ENCODE peak calls at places on chromosome 21, in four cellular contexts. Z is psoas muscle, I is spleen, D is aorta. P is an unnamed sample. For H3K4me1 and H3K36me3, the result is how much of the 10 kb centered on the place peaks cover.

GRCh38 chr21:16358784-16359183 is 629.0 kb downstream of the USP25 start:
- DNase-seq in Z (no peak), I (no peak), D (no peak), P (no peak)

GRCh38 chr21:15282666-15283065 is 217.9 kb upstream of the NRIP1 start:
- DNase-seq in Z (no peak), I (no peak), D (no peak), P (no peak)

GRCh38 chr21:28337319-28337718 is 655.4 kb downstream of the LTN1 start:
- DNase-seq in Z (no peak), I (no peak), D (no peak), P (no peak)

GRCh38 chr21:26457817-26458216 is 115.3 kb downstream of the CYYR1 start:
- DNase-seq in Z (no peak), I (no peak), D (no peak), P (no peak)

GRCh38 chr21:18666725-18667124 is 263.1 kb upstream of the TMPRSS15 start:
- DNase-seq in Z (no peak), I (no peak), D (no peak), P (no peak)

GRCh38 chr21:15408089-15408488 is 321.7 kb upstream of the USP25 start:
- DNase-seq in Z (no peak), I (no peak), D (no peak), P (no peak)

GRCh38 chr21:15252437-15252836 is 187.6 kb upstream of the NRIP1 start:
- DNase-seq in Z (no peak), I (no peak), D (no peak), P (no peak)

GRCh38 chr21:27769763-27770162 is 802.9 kb upstream of the ADAMTS5 start:
- DNase-seq in Z (no peak), I (no peak), D (no peak), P (no peak)

GRCh38 chr21:37364722-37365121 is 1.9 kb upstream of the DYRK1A start:
- DNase-seq in Z (no peak), I (no peak), D (no peak), P (no peak)

GRCh38 chr21:32916522-32917099 is 109.1 kb upstream of the OLIG2 start:
- DNase-seq in Z (no peak), I (no peak), D (no peak), P (no peak)

GRCh38 chr21:38712076-38712475 is 93.7 kb upstream of the ETS2 start:
- DNase-seq in Z (no peak), I (no peak), D (no peak), P (no peak)

GRCh38 chr21:25974937-25975336 is 195.6 kb downstream of the APP start:
- DNase-seq in Z (no peak), I (no peak), D (no peak), P (no peak)

GRCh38 chr21:30340714-30341573 is 3.5 kb upstream of the KRTAP27-1 start:
- DNase-seq in Z (no peak), I (no peak), D (no peak), P (no peak)

GRCh38 chr21:15003463-15004135 is 61.2 kb downstream of the NRIP1 start:
- DNase-seq in Z (peak), I (no peak), D (no peak), P (no peak)

GRCh38 chr21:25507522-25507921 is 99.8 kb downstream of the MRPL39 start:
- DNase-seq in Z (no peak), I (no peak), D (no peak), P (no peak)

GRCh38 chr21:31682625-31683024 is 23.1 kb downstream of the SOD1 start:
- DNase-seq in Z (no peak), I (no peak), D (no peak), P (no peak)

GRCh38 chr21:15042531-15042930 is 22.3 kb downstream of the NRIP1 start:
- DNase-seq in Z (no peak), I (no peak), D (no peak), P (no peak)

GRCh38 chr21:17585875-17586450 is 26.7 kb downstream of the BTG3 start:
- DNase-seq in Z (no peak), I (no peak), D (no peak), P (no peak)

GRCh38 chr21:38478782-38479181 is 19.5 kb downstream of the ERG start:
- DNase-seq in Z (no peak), I (no peak), D (no peak), P (no peak)

DNA sequence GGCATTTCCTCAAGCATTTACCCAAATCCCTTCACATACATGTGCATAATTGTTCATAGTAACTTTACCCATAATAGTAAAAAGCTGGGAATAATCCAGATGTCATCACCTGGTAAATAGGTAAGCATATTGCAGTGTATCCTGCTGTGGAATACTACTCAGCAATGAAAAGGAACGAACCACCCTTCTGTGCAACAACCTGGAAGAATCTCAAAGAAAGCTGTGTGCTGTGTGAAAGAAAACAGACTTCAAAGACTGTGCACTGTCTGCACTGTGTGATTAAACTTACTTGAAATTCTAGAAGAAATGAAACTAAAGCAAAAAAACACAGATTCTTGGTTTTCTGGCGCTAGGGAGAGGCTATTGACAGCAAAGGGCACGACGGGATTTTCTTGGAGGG is 13.5 kb downstream of the TFF2 start:
- DNase-seq in Z (no peak), I (no peak), D (no peak), P (no peak)
- H3K4me1 ChIP-seq in Z (under half), I (under half), D (under half), P (under half)

GRCh38 chr21:46212721-46213484 is 15.7 kb downstream of the LSS start:
- DNase-seq in Z (no peak), I (peak), D (no peak), P (peak)
- H3K36me3 ChIP-seq in Z (under half), I (half or more), D (under half), P (half or more)

DNA sequence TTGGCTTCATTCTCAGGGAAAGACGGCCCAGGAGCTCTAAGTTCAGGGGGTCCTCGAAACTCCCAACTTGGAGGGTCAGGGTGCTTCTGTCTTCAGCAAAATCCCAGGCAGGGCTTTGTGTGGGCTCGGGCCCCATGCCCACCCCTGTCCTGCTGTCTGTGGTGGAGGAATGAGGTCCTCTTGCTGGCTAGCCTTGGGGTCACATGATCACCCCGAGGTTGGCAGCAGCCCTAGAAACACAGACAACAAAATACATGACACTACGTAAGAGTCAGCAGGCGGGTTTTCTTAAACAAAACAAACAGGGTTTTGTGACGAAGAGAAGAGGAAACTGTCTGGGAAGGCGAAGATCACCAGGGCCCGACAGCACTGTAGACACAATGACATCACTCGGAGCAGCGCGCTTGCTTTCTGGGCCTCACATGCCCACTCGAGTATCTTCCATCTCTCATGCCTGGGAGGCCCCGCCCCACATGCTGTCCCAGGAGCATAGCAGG is 94.9 kb downstream of the SIK1 start:
- DNase-seq in Z (peak), I (no peak), D (no peak), P (no peak)
- H3K4me1 ChIP-seq in Z (under half), I (under half), D (under half), P (under half)

DNA sequence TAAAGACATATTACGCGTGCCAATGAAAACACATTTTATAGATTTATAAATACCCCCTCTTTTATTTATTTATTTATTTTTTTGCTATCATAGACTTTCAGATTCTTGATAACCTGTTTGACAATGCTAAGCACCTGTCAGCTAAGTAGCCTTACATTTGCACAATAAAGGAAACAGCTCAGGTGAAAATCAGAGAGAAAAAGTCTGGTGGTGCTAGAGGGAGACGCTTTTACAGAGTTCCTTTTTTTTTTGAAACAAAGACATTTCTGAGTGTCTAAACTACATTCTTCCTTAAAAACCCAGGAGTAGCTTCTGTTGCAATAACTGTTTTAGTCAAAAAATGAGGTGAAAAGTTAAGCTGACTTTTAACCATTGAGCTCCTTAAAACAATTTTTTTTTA is 1611.6 kb downstream of the NCAM2 start:
- DNase-seq in Z (no peak), I (no peak), D (no peak), P (no peak)
- H3K36me3 ChIP-seq in Z (under half), I (under half), D (under half), P (under half)

GRCh38 chr21:36265431-36265830 is 54.6 kb upstream of the MORC3 start:
- DNase-seq in Z (no peak), I (peak), D (no peak), P (no peak)

GRCh38 chr21:36260030-36260787 is 59.8 kb upstream of the MORC3 start:
- DNase-seq in Z (no peak), I (no peak), D (no peak), P (no peak)

GRCh38 chr21:36260802-36261201 is 59.2 kb upstream of the MORC3 start:
- DNase-seq in Z (no peak), I (peak), D (no peak), P (no peak)

GRCh38 chr21:36261459-36261858 is 58.5 kb upstream of the MORC3 start:
- DNase-seq in Z (no peak), I (no peak), D (no peak), P (no peak)

DNA sequence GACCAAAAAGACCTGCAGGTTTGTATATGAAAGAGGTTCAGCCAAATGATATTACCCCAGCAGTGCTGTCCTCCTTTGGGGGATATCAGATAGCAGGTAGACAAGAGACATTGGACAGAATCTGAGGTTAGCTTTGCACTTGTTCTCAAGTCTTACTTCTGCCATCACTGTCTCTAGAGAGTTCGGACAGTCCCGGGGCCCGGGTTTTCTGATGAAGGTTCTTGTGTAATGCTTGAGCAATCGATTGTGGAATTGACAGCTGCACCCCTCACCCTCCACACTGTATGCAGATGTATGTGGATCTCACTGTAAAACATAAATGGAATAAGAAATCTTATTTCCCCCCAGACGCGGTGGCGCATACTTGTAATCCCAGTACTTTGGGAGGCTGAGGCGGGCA is 56.2 kb upstream of the MORC3 start:
- DNase-seq in Z (no peak), I (peak), D (no peak), P (no peak)
- H3K4me1 ChIP-seq in Z (under half), I (under half), D (under half), P (under half)

GRCh38 chr21:41402796-41403195 is 23.2 kb upstream of the MX1 start:
- DNase-seq in Z (no peak), I (no peak), D (no peak), P (no peak)
- H3K36me3 ChIP-seq in Z (under half), I (half or more), D (under half), P (under half)

GRCh38 chr21:34133392-34133791 is 60.0 kb downstream of the MRPS6 start:
- DNase-seq in Z (no peak), I (no peak), D (no peak), P (no peak)

GRCh38 chr21:34132905-34133304 is 59.5 kb downstream of the MRPS6 start:
- DNase-seq in Z (no peak), I (no peak), D (no peak), P (no peak)

GRCh38 chr21:34131586-34131985 is 58.2 kb downstream of the MRPS6 start:
- DNase-seq in Z (no peak), I (no peak), D (no peak), P (no peak)

GRCh38 chr21:34133802-34134201 is 60.4 kb downstream of the MRPS6 start:
- DNase-seq in Z (no peak), I (no peak), D (no peak), P (no peak)

GRCh38 chr21:34132202-34132601 is 58.8 kb downstream of the MRPS6 start:
- DNase-seq in Z (peak), I (no peak), D (peak), P (no peak)
- H3K4me1 ChIP-seq in Z (half or more), I (under half), D (under half), P (under half)

P was measured in upper lobe of right lung.